ENCODE peak calls at places on chromosomes 11 and 22, in four cellular contexts. M, J, C and N are unnamed samples.

GRCh38 chr11:102110761-102111010 is 439 bp downstream of the YAP1 start:
- DNase-seq in C (no peak), M (no peak), J (peak; percentile 89), N (no peak)

GRCh38 chr22:37197451-37198289 is 9.6 kb upstream of the C1QTNF6 start:
- DNase-seq in C (no peak), M (peak; percentile 55), J (no peak), N (no peak)

GRCh38 chr11:109729761-109730160 is 307.8 kb downstream of the C11orf87 start:
- DNase-seq in C (no peak), J (no peak), M (no peak), N (no peak)

GRCh38 chr22:45577746-45578523 is 75.3 kb downstream of the FBLN1 start:
- DNase-seq in J (peak; percentile 86), M (peak; percentile 72), C (peak; percentile 74), N (peak; percentile 41)

GRCh38 chr11:35825386-35825785 is 118.5 kb upstream of the LDLRAD3 start:
- DNase-seq in J (no peak), M (no peak), C (no peak), N (no peak)

GRCh38 chr11:11728371-11728770 is 106.6 kb upstream of the GALNT18 start:
- DNase-seq in M (no peak), J (no peak), C (no peak), N (no peak)

GRCh38 chr22:42577623-42578240 is 24.0 kb downstream of the SERHL2 start:
- DNase-seq in C (no peak), M (no peak), J (no peak), N (no peak)

GRCh38 chr11:3959015-3959917 is 103.8 kb downstream of the STIM1 start:
- DNase-seq in J (no peak), C (no peak), M (no peak), N (peak; percentile 64)

GRCh38 chr22:30457964-30458363 is 13.9 kb downstream of the SEC14L3 start:
- DNase-seq in C (no peak), J (no peak), M (no peak), N (no peak)

GRCh38 chr22:35479359-35479758 is 61.3 kb upstream of the RASD2 start:
- DNase-seq in M (no peak), C (no peak), J (no peak), N (no peak)

DNA sequence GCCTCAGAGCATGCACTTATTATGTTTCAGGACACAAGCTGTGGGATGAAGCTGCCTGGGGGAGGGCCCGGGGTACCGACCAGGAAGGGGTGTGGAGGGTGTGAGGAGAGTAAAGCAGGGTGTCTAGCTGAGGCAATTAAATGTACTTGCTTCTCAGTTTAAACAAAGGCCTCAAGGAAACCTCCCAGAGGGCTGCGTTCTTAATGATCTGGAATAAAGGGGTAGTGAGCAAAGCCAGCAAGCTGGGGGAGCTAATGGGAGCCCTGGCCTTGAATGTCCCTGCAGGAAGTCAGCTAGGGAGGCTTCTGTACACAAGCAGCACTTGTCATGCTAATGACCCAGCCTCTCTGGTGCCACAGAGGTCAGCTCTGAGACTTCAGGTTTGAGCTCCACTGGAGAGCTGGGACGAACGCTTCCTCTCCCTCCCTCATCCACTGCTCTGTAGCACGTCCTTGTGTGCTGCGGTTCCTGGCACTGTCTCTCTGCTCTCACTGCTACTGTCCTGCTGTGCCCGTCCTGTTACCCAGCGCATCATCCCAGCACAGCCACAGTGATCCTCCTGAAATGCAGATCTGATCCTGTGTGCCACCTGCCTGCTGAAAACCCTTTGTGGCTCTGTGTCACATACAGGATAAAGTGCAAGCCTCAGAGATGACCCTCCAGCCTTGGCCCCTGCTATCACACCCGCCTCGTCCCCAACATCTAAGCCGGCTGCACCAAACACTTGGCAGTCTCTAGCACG is 159.7 kb downstream of the DBX1 start:
- DNase-seq in M (no peak), J (no peak), C (no peak), N (no peak)
- H3K4me3 ChIP-seq in M (no peak overlapping the region), J (no peak overlapping the region), C (no peak overlapping the region), N (no peak overlapping the region)

GRCh38 chr11:74318241-74318932 is 6.9 kb upstream of the P4HA3 start:
- DNase-seq in C (peak; percentile 89), J (no peak), M (no peak), N (no peak)
- TF ChIP-seq CTCF in C (peak; percentile 40), J (no peak), M (no peak), N (no peak)

GRCh38 chr11:94749367-94749766 is 18.8 kb upstream of the AMOTL1 start:
- DNase-seq in J (no peak), M (no peak), C (no peak), N (no peak)

GRCh38 chr11:94742645-94743044 is 25.5 kb upstream of the AMOTL1 start:
- DNase-seq in C (no peak), M (no peak), J (no peak), N (no peak)

GRCh38 chr11:94750319-94751215 is 17.6 kb upstream of the AMOTL1 start:
- DNase-seq in C (no peak), M (no peak), J (no peak), N (no peak)

GRCh38 chr11:94747136-94748110 is 20.7 kb upstream of the AMOTL1 start:
- DNase-seq in J (no peak), C (no peak), M (no peak), N (no peak)

DNA sequence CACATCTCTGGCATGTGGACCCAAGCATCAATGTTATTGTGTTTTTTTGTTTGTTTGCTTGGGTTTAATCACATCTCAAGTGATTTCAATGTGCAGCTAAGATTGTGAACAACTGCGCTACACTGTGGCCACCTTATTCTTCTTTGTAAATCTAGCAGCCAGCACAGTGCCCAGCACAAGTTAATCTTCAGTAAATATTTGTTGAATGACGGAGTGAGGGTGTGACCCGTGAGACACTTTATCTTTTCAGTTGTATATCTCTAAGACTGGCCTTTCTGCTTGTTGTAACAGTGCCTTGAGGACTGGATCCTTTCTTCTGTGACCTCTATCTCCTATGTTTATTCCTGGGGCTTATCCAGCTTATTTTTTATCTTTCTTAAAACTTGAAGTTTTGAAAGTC is 21.4 kb upstream of the AMOTL1 start:
- DNase-seq in J (no peak), C (no peak), M (no peak), N (no peak)
- H3K4me3 ChIP-seq in J (no peak overlapping the region), C (no peak overlapping the region), M (no peak overlapping the region), N (no peak overlapping the region)

GRCh38 chr11:94519478-94520084 is 7.3 kb downstream of the C11orf97 start:
- DNase-seq in C (no peak), M (no peak), J (no peak), N (no peak)
- TF ChIP-seq CTCF in C (peak; percentile 44), M (peak; percentile 25), J (peak; percentile 36), N (peak; percentile 49)

DNA sequence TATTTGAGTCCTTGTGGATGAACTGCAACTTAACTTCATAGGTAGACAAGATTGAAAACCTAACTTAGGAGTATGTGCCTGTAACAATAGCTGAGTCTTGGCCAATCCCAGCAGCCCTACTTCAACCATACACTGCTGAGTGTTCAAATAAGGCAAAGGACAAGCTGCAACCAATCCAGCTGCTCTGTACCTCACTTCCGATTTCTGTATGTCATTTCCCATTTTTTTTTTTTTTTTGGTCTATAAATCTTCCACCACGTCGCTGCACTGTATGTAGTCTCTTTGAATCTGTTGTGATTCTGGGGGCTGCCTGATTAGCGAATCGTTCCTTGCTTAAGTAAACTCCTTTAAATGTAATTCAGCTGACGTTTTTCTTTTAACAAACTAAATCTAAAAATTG is 35.4 kb upstream of the FLI1 start:
- DNase-seq in M (no peak), J (no peak), C (no peak), N (no peak)
- H3K4me3 ChIP-seq in M (no peak overlapping the region), J (no peak overlapping the region), C (no peak overlapping the region), N (no peak overlapping the region)

GRCh38 chr22:20128902-20129746 is 2.5 kb upstream of the ZDHHC8 start:
- DNase-seq in J (peak; percentile 52), M (no peak), C (no peak), N (no peak)

GRCh38 chr22:20131593-20131855 is at the start of gene ZDHHC8:
- DNase-seq in C (no peak), J (peak; percentile 92), M (no peak), N (no peak)

GRCh38 chr22:20130739-20131592 is 638 bp upstream of the ZDHHC8 start:
- DNase-seq in C (peak; percentile 49), M (peak; percentile 79), J (peak; percentile 95), N (peak; percentile 13)

GRCh38 chr22:20129747-20130014 is 1.9 kb upstream of the ZDHHC8 start:
- DNase-seq in J (no peak), M (no peak), C (no peak), N (no peak)

DNA sequence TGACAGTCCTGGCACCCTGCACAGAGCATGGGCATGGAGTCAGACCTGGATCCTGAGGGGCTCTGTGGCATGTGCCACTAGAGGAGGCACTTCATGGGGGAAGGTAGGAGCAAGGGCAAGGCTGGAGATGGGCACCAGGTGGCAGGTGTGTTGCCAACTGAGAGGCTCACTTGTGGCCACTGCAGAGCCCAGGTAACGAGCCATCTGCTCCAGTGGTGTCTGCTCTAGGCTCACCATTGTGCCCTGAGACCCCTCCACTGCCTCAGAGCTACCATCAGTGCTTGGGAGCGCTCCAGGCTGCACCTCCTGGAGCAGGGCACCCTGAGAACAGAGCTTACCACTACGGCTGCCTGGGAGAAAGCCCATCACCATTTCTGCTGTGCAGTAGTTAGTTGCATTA is 1.3 kb upstream of the ZDHHC8 start:
- DNase-seq in M (no peak), J (no peak), C (no peak), N (no peak)
- TF ChIP-seq CTCF in M (no peak), J (no peak), C (no peak), N (no peak)

GRCh38 chr11:2697871-2698270 is 1.9 kb downstream of the KCNQ1OT1 start:
- DNase-seq in J (no peak), C (no peak), M (no peak), N (no peak)
- H3K4me3 ChIP-seq in J (peak overlapping the region; percentile 55), C (peak overlapping the region; percentile 81), M (peak overlapping the region; percentile 43), N (peak overlapping the region; percentile 78)

DNA sequence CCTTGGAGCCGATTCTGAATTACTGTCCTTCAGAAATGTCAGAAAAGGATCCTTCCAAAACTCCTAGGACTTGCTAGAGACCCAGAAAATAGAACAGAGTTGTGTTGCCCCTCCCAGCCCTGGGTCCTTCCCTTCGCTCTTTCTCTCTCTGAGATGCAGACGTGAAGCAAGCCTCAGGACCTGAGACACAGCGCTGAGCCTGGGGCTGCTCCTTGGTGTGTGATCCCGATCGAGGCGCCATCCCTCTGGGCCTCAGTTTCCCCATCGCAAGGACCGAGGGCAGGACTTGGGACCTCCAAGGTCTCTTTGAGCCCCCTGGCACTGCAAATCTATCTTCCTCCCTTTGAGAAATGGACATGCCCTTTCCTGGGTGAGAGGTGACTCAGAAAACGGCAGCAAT is 533.5 kb downstream of the TBC1D22A start:
- DNase-seq in J (no peak), M (no peak), C (no peak), N (no peak)
- TF ChIP-seq CTCF in J (no peak), M (no peak), C (no peak), N (no peak)

GRCh38 chr11:74175923-74176322 is 4.8 kb downstream of the PPME1 start:
- DNase-seq in M (no peak), J (no peak), C (no peak), N (no peak)
- H3K4me3 ChIP-seq in M (no peak overlapping the region), J (no peak overlapping the region), C (no peak overlapping the region), N (no peak overlapping the region)